ENCODE peak calls at places on chromosomes 2 and 18, in six cellular contexts. O, C, V, U, K and G are unnamed samples.
A peak's percentile ranks its signal among the peaks of the same experiment; 100 is the strongest.

GRCh38 chr2:223051580-223052375 is at the start of gene KCNE4:
- DNase-seq in O (no peak), C (peak; percentile 82), V (peak; percentile 90), U (no peak), K (peak; percentile 20), G (no peak)

GRCh38 chr2:197486175-197486574 is 13.5 kb downstream of the HSPD1 start:
- DNase-seq in O (no peak), C (no peak), V (no peak), U (no peak), K (no peak), G (no peak)

GRCh38 chr18:61766266-61766884 is 126.4 kb downstream of the RNF152 start:
- DNase-seq in O (no peak), C (no peak), V (no peak), U (no peak), K (no peak), G (no peak)

GRCh38 chr2:179604638-179605037 is 256.8 kb downstream of the ZNF385B start:
- DNase-seq in O (no peak), C (no peak), V (no peak), U (no peak), K (no peak), G (no peak)

GRCh38 chr2:106885981-106886915 is at the start of gene ST6GAL2:
- DNase-seq in O (peak; percentile 47), C (no peak), V (peak; percentile 9), U (peak; percentile 58), K (peak; percentile 16), G (peak; percentile 50)

GRCh38 chr2:86012017-86012712 is 93.5 kb downstream of the POLR1A start:
- DNase-seq in O (no peak), C (no peak), V (no peak), U (no peak), K (no peak), G (no peak)

GRCh38 chr18:56282234-56283104 is 355.9 kb downstream of the TXNL1 start:
- DNase-seq in O (no peak), C (no peak), V (no peak), U (no peak), K (no peak), G (no peak)

GRCh38 chr2:80364511-80365212 is 60.1 kb upstream of the LRRTM1 start:
- DNase-seq in O (peak; percentile 80), C (no peak), V (no peak), U (peak; percentile 4), K (no peak), G (no peak)

GRCh38 chr2:120432293-120432975 is 86.5 kb downstream of the INHBB start:
- DNase-seq in O (no peak), C (no peak), V (no peak), U (no peak), K (no peak), G (peak; percentile 34)

GRCh38 chr2:216644846-216645635 is 11.8 kb downstream of the IGFBP2 start:
- DNase-seq in O (peak; percentile 51), C (no peak), V (no peak), U (no peak), K (no peak), G (no peak)

GRCh38 chr2:38483773-38484501 is 106.9 kb upstream of the ATL2 start:
- DNase-seq in O (no peak), C (no peak), V (no peak), U (no peak), K (no peak), G (no peak)

GRCh38 chr2:229096667-229097066 is 174.4 kb downstream of the PID1 start:
- DNase-seq in O (no peak), C (no peak), V (peak; percentile 15), U (no peak), K (no peak), G (no peak)

GRCh38 chr2:203861197-203861596 is 6.4 kb upstream of the CTLA4 start:
- DNase-seq in O (no peak), C (no peak), V (no peak), U (no peak), K (no peak), G (no peak)

GRCh38 chr2:56184500-56184996 is 758 bp downstream of the CCDC85A start:
- DNase-seq in O (peak; percentile 54), C (no peak), V (peak; percentile 24), U (peak; percentile 43), K (peak; percentile 68), G (peak; percentile 41)

GRCh38 chr2:31384351-31384750 is 30.2 kb downstream of the XDH start:
- DNase-seq in O (peak; percentile 18), C (peak; percentile 96), V (peak; percentile 82), U (no peak), K (peak; percentile 25), G (no peak)

GRCh38 chr18:40494603-40495002 is 1460.4 kb upstream of the PIK3C3 start:
- DNase-seq in O (no peak), C (no peak), V (no peak), U (no peak), K (no peak), G (no peak)

GRCh38 chr18:61844726-61845125 is 48.1 kb downstream of the RNF152 start:
- DNase-seq in O (no peak), C (no peak), V (no peak), U (no peak), K (no peak), G (no peak)

GRCh38 chr18:58239879-58240278 is 195.9 kb downstream of the NEDD4L start:
- DNase-seq in O (no peak), C (peak; percentile 44), V (no peak), U (no peak), K (peak; percentile 71), G (no peak)

GRCh38 chr2:64645014-64645418 is 8.7 kb downstream of the SERTAD2 start:
- DNase-seq in O (peak; percentile 96), C (peak; percentile 68), V (peak; percentile 88), U (peak; percentile 80), K (peak; percentile 75), G (peak; percentile 91)

GRCh38 chr2:29568135-29568534 is 353.3 kb downstream of the ALK start:
- DNase-seq in O (no peak), C (no peak), V (no peak), U (no peak), K (no peak), G (no peak)

GRCh38 chr2:169315357-169315756 is 47.0 kb downstream of the LRP2 start:
- DNase-seq in O (no peak), C (no peak), V (no peak), U (no peak), K (no peak), G (no peak)
- H3K4ac ChIP-seq in O (no peak overlapping the region), C (no peak overlapping the region), V (no peak overlapping the region), U (no peak overlapping the region), K (no peak overlapping the region), G (no peak overlapping the region)

GRCh38 chr2:7428444-7429204 is 511.4 kb downstream of the RNF144A start:
- DNase-seq in O (no peak), C (no peak), V (no peak), U (no peak), K (no peak), G (no peak)

GRCh38 chr2:7429733-7430132 is 512.5 kb downstream of the RNF144A start:
- DNase-seq in O (peak; percentile 37), C (no peak), V (no peak), U (no peak), K (peak; percentile 9), G (no peak)

GRCh38 chr2:7432426-7432825 is 515.2 kb downstream of the RNF144A start:
- DNase-seq in O (no peak), C (no peak), V (no peak), U (no peak), K (no peak), G (no peak)

GRCh38 chr2:7430869-7431641 is 513.8 kb downstream of the RNF144A start:
- DNase-seq in O (peak; percentile 88), C (no peak), V (peak; percentile 10), U (peak; percentile 35), K (peak; percentile 95), G (peak; percentile 95)

GRCh38 chr2:7430421-7430868 is 513.2 kb downstream of the RNF144A start:
- DNase-seq in O (peak; percentile 53), C (no peak), V (no peak), U (no peak), K (peak; percentile 33), G (no peak)
- H2BK5ac ChIP-seq in O (no peak overlapping the region), C (no peak overlapping the region), V (no peak overlapping the region), U (peak overlapping the region; percentile 83), K (no peak overlapping the region), G (no peak overlapping the region)

GRCh38 chr2:42927334-42928160 is 135.2 kb upstream of the HAAO start:
- DNase-seq in O (no peak), C (peak; percentile 31), V (no peak), U (no peak), K (no peak), G (no peak)

GRCh38 chr2:42923632-42924425 is 131.4 kb upstream of the HAAO start:
- DNase-seq in O (peak; percentile 39), C (peak; percentile 50), V (no peak), U (no peak), K (peak; percentile 45), G (no peak)

GRCh38 chr2:42924436-42924897 is 132.1 kb upstream of the HAAO start:
- DNase-seq in O (no peak), C (no peak), V (no peak), U (no peak), K (no peak), G (no peak)

GRCh38 chr2:42926438-42927333 is 134.3 kb upstream of the HAAO start:
- DNase-seq in O (no peak), C (no peak), V (no peak), U (no peak), K (peak; percentile 58), G (no peak)

DNA sequence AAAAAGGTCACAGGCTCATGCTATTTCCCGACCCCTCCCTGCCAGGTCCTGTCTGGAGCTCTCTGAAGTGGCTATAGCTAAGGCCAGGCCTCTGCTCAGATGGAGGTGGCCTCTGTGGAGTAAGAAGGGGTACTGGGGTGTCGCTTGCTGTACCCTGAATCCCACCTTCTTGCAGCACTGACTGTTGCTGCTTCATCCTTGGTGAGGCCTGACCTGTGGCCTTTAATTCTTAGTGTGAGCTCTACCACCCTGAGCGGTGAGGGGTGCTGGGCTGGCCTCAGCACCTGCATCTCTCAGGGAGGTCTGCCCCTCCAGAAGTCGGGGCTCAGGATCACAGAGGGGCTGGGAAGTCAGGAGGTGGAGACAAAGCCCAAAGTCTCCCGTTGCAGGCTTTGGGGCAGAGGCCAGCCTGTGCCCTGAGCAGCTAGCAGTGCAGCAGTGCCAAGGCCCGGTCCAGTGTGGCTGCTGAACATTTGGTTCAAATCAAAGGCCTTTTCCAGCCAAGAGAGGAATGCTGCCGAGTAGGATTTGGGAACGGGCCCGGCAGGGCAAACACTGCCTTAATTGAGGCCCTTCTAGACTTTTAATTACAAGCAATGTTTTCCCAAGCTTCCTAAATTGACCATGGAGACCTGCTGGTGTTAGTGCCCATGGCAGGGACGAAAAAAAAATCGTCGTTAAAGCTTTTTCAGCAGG is 133.5 kb upstream of the HAAO start:
- DNase-seq in O (no peak), C (no peak), V (no peak), U (no peak), K (peak; percentile 62), G (no peak)
- H3K4ac ChIP-seq in O (no peak overlapping the region), C (peak overlapping the region; percentile 98), V (peak overlapping the region; percentile 37), U (peak overlapping the region; percentile 4), K (no peak overlapping the region), G (no peak overlapping the region)

DNA sequence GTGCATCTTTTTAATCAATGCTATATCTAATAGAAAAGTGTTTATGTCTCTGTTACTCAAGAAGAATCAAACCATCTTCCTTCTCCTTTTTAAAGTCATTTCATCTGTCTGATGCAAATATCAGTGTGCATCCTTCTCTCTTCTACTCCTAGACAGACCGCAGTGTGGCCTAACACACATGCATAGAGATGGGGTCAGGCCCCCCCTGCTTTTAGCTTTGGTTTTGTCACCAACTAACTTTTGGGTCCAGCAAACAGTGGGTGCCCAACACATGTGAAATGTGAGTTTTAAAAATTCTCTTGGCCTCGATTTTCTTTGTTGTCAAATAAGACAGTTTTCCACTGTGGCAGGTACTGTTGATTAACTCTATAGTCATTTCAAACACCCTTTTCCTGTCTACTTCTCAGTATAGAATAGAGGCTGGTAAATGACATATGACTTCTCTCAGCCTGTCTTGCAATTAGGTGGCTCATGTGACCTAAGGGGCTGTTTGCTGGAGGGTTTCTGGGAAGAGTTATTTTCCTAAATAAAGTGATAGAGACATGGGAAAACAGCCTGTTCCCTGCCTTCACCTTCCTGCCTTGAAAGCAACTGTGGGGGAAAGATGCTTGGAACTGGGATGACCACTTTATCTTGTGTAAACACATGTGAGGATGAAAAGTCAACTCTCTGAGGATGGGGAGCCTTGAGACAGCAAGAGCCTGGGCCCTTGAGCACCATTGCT is 65.7 kb upstream of the DARS1 start:
- DNase-seq in O (no peak), C (no peak), V (no peak), U (no peak), K (no peak), G (no peak)
- H2BK5ac ChIP-seq in O (no peak overlapping the region), C (no peak overlapping the region), V (no peak overlapping the region), U (no peak overlapping the region), K (no peak overlapping the region), G (no peak overlapping the region)